ENCODE peak calls at places on chromosomes 2 and 18, in eight cellular contexts. O is kidney glomerular epithelial cell; S is activated CD8-positive, alpha-beta memory T cell treated with anti-CD3 and anti-CD28 coated beads, Interleukin-2, amount 50 U/mL, for 4 hours; C is NCI-H1092; N is activated CD4-positive, CD25-positive, alpha-beta regulatory T cell; Z is DMS79 treated with DMSO at 0.1 percent for 48 hours; H is iPS-NIHi11; I is mesendoderm. J is an unnamed sample.

GRCh38 chr2:158004131-158004530 is 97.5 kb upstream of the UPP2 start:
- DNase-seq in O (peak), S (no peak), C (no peak), N (no peak), Z (no peak), H (no peak), I (no peak), J (no peak)

GRCh38 chr2:40344364-40344763 is 107.5 kb downstream of the SLC8A1 start:
- DNase-seq in O (no peak), S (no peak), C (no peak), N (no peak), Z (no peak), H (no peak), I (no peak), J (no peak)

GRCh38 chr18:51028201-51028805 is 1.7 kb upstream of the SMAD4 start:
- DNase-seq in O (no peak), S (no peak), C (no peak), N (no peak), Z (no peak), H (no peak), I (peak), J (no peak)

GRCh38 chr2:240236217-240237111 is 96.0 kb upstream of the OTOS start:
- DNase-seq in O (no peak), S (no peak), C (peak), N (no peak), Z (peak), H (no peak), I (peak), J (peak)

GRCh38 chr2:62409442-62409841 is 96.6 kb downstream of the TMEM17 start:
- DNase-seq in O (no peak), S (no peak), C (no peak), N (no peak), Z (no peak), H (no peak), I (no peak), J (no peak)

GRCh38 chr2:79721966-79722365 is 209.1 kb downstream of the CTNNA2 start:
- DNase-seq in O (no peak), S (no peak), C (no peak), N (no peak), Z (no peak), H (no peak), I (no peak), J (no peak)

GRCh38 chr18:35695803-35696202 is 114.3 kb downstream of the GALNT1 start:
- DNase-seq in O (no peak), S (no peak), C (no peak), N (no peak), Z (no peak), H (no peak), I (no peak), J (no peak)

GRCh38 chr18:32707153-32707552 is 65.7 kb downstream of the KLHL14 start:
- DNase-seq in O (no peak), S (no peak), C (peak), N (no peak), Z (no peak), H (no peak), I (peak), J (no peak)

GRCh38 chr2:21415234-21415633 is 291.5 kb downstream of the TDRD15 start:
- DNase-seq in O (no peak), S (no peak), C (no peak), N (no peak), Z (no peak), H (peak), I (peak), J (peak)

GRCh38 chr18:43879350-43879749 is 602.1 kb upstream of the SYT4 start:
- DNase-seq in O (no peak), S (no peak), C (no peak), N (no peak), Z (no peak), H (no peak), I (no peak), J (no peak)

GRCh38 chr2:231399046-231399852 is 3.7 kb downstream of the B3GNT7 start:
- DNase-seq in O (no peak), S (no peak), C (no peak), N (no peak), Z (no peak), H (peak), I (no peak), J (no peak)

GRCh38 chr2:99618579-99619097 is 128.8 kb upstream of the REV1 start:
- DNase-seq in O (no peak), S (no peak), C (no peak), N (no peak), Z (no peak), H (no peak), I (no peak), J (no peak)

GRCh38 chr2:198945496-198945895 is 512.2 kb downstream of the SATB2 start:
- DNase-seq in O (no peak), S (no peak), C (no peak), N (no peak), Z (no peak), H (no peak), I (peak), J (no peak)

GRCh38 chr2:86468162-86469033 is 27.2 kb downstream of the KDM3A start:
- DNase-seq in O (no peak), S (no peak), C (no peak), N (no peak), Z (no peak), H (no peak), I (no peak), J (no peak)

GRCh38 chr18:45666006-45666405 is 50.7 kb downstream of the SLC14A2 start:
- DNase-seq in O (no peak), S (no peak), C (no peak), N (no peak), Z (no peak), H (no peak), I (peak), J (no peak)

GRCh38 chr2:102620367-102620766 is 1.0 kb downstream of the SLC9A2 start:
- DNase-seq in O (no peak), S (no peak), C (no peak), N (no peak), Z (no peak), H (peak), I (peak), J (no peak)

GRCh38 chr2:105443610-105444598 is 45.1 kb upstream of the FHL2 start:
- DNase-seq in O (no peak), S (no peak), C (no peak), N (no peak), Z (no peak), H (no peak), I (no peak), J (no peak)